ENCODE peak calls at places on chromosome 13, in seven cellular contexts. O is NCI-H1436, W is EH, J is foreskin keratinocyte, K is fibroblast of mammary gland, N is spleen, Q is NCI-H510A treated with DMSO at 0.1 percent for 48 hours. U is an unnamed sample.

GRCh38 chr13:109784590-109785140 is 1.7 kb downstream of the IRS2 start:
- DNase-seq in O (peak), N (peak), Q (peak), K (peak), W (peak), J (no peak), U (no peak)

GRCh38 chr13:38868870-38869269 is 121.8 kb downstream of the STOML3 start:
- DNase-seq in W (no peak), O (no peak), J (no peak), K (no peak), Q (no peak), N (no peak), U (no peak)

GRCh38 chr13:20546559-20546958 is 20.4 kb upstream of the IFT88 start:
- DNase-seq in N (no peak), J (no peak), W (no peak), K (no peak), O (no peak), Q (no peak), U (no peak)

GRCh38 chr13:20702945-20703784 is at the start of gene IL17D:
- DNase-seq in J (no peak), Q (no peak), N (peak), K (no peak), O (no peak), W (peak), U (no peak)

GRCh38 chr13:40109324-40109958 is 454.0 kb downstream of the COG6 start:
- DNase-seq in Q (no peak), J (peak), W (peak), O (no peak), K (peak), N (no peak), U (no peak)

GRCh38 chr13:31101511-31102170 is 60.1 kb downstream of the HSPH1 start:
- DNase-seq in K (no peak), O (no peak), Q (no peak), W (peak), N (no peak), J (no peak), U (no peak)

GRCh38 chr13:33723365-33723764 is 94.6 kb upstream of the RFC3 start:
- DNase-seq in N (no peak), W (no peak), Q (no peak), O (no peak), J (no peak), K (peak), U (no peak)

GRCh38 chr13:45823583-45823982 is 28.0 kb downstream of the SIAH3 start:
- DNase-seq in W (no peak), J (no peak), N (no peak), K (no peak), Q (no peak), O (no peak), U (no peak)

GRCh38 chr13:81058916-81059290 is 718.0 kb upstream of the SPRY2 start:
- DNase-seq in N (no peak), K (peak), Q (no peak), J (peak), O (no peak), W (no peak), U (no peak)

GRCh38 chr13:97976551-97977375 is 23.3 kb downstream of the IPO5 start:
- DNase-seq in N (peak), O (peak), K (no peak), J (no peak), Q (no peak), W (peak), U (no peak)

GRCh38 chr13:79483302-79483701 is 2.3 kb downstream of the NDFIP2 start:
- DNase-seq in J (no peak), O (no peak), W (peak), K (peak), Q (no peak), N (no peak), U (no peak)

GRCh38 chr13:29165216-29165615 is 345.1 kb downstream of the MTUS2 start:
- DNase-seq in J (no peak), N (no peak), Q (no peak), K (no peak), W (no peak), O (no peak), U (no peak)

GRCh38 chr13:46721054-46721453 is 75.9 kb downstream of the ESD start:
- DNase-seq in J (no peak), W (peak), Q (peak), O (peak), N (no peak), K (peak), U (no peak)

GRCh38 chr13:84574851-84575250 is 692.6 kb upstream of the SLITRK1 start:
- DNase-seq in K (peak), N (no peak), J (no peak), O (no peak), Q (peak), W (peak), U (no peak)

GRCh38 chr13:85373322-85373721 is 425.9 kb downstream of the SLITRK6 start:
- DNase-seq in O (no peak), W (no peak), Q (no peak), J (no peak), N (no peak), K (no peak), U (peak)

GRCh38 chr13:51361111-51361510 is 21.6 kb downstream of the SERPINE3 start:
- DNase-seq in W (peak), K (no peak), J (no peak), Q (no peak), N (no peak), O (no peak), U (no peak)

GRCh38 chr13:30936920-30937319 is 4.5 kb downstream of the TEX26 start:
- DNase-seq in K (no peak), Q (no peak), N (no peak), J (no peak), O (no peak), W (no peak), U (no peak)

GRCh38 chr13:110107568-110108347 is 199.2 kb downstream of the COL4A1 start:
- DNase-seq in N (no peak), Q (no peak), J (no peak), W (no peak), O (no peak), K (no peak), U (no peak)

GRCh38 chr13:44918323-44919102 is 70.8 kb downstream of the NUFIP1 start:
- DNase-seq in W (peak), K (peak), J (no peak), O (peak), Q (peak), N (peak), U (no peak)

GRCh38 chr13:98157609-98158008 is 14.7 kb downstream of the FARP1 start:
- DNase-seq in W (no peak), N (no peak), K (no peak), O (no peak), J (no peak), Q (no peak), U (no peak)

GRCh38 chr13:91058066-91058465 is 289.4 kb upstream of the MIR17HG start:
- DNase-seq in O (no peak), J (peak), N (no peak), K (no peak), W (no peak), Q (no peak), U (no peak)

GRCh38 chr13:95494082-95494681 is 58.3 kb upstream of the CLDN10 start:
- DNase-seq in O (no peak), J (no peak), Q (peak), W (peak), K (peak), N (no peak), U (peak)

GRCh38 chr13:37446503-37446902 is 152.1 kb downstream of the POSTN start:
- DNase-seq in J (peak), K (peak), Q (no peak), N (no peak), O (no peak), W (peak), U (no peak)

GRCh38 chr13:25192936-25193335 is 20.8 kb upstream of the AMER2 start:
- DNase-seq in W (no peak), J (no peak), N (no peak), Q (no peak), K (no peak), O (no peak), U (no peak)

GRCh38 chr13:30739646-30740642 is 4.6 kb downstream of the ALOX5AP start:
- DNase-seq in Q (no peak), W (peak), K (peak), N (no peak), O (no peak), J (peak), U (no peak)

GRCh38 chr13:31046711-31047279 is 114.3 kb downstream of the TEX26 start:
- DNase-seq in W (peak), J (no peak), Q (peak), N (no peak), K (peak), O (peak), U (no peak)

GRCh38 chr13:52010890-52011689 is at the start of gene ATP7B:
- DNase-seq in O (no peak), K (no peak), N (peak), J (no peak), Q (peak), W (peak), U (no peak)

GRCh38 chr13:78958019-78958418 is 299.1 kb upstream of the OBI1 start:
- DNase-seq in K (no peak), N (no peak), J (no peak), O (no peak), W (no peak), Q (no peak), U (no peak)

GRCh38 chr13:102117175-102117830 is 284.5 kb downstream of the FGF14 start:
- DNase-seq in Q (no peak), K (no peak), N (no peak), J (peak), O (peak), W (no peak), U (no peak)

GRCh38 chr13:54657588-54657987 is 1629.0 kb downstream of the OLFM4 start:
- DNase-seq in K (no peak), W (no peak), N (no peak), Q (no peak), O (no peak), J (no peak), U (no peak)

GRCh38 chr13:27194895-27195764 is 23.5 kb upstream of the USP12 start:
- DNase-seq in Q (no peak), J (peak), O (no peak), N (no peak), K (peak), W (peak), U (no peak)

GRCh38 chr13:56216221-56216620 is 924.5 kb upstream of the PRR20A start:
- DNase-seq in N (no peak), O (no peak), W (no peak), Q (no peak), J (no peak), K (no peak), U (no peak)

GRCh38 chr13:109209526-109209925 is 576.9 kb downstream of the IRS2 start:
- DNase-seq in W (no peak), K (no peak), Q (peak), J (no peak), O (no peak), N (no peak), U (no peak)

GRCh38 chr13:43676320-43676719 is 110.5 kb downstream of the ENOX1 start:
- DNase-seq in O (no peak), W (no peak), J (no peak), K (peak), Q (no peak), N (no peak), U (no peak)

GRCh38 chr13:99398916-99399622 is 91.9 kb upstream of the GPR183 start:
- DNase-seq in N (no peak), J (no peak), O (no peak), K (no peak), W (no peak), Q (no peak), U (no peak)

GRCh38 chr13:90956036-90956435 is 391.5 kb upstream of the MIR17HG start:
- DNase-seq in J (no peak), K (no peak), Q (no peak), W (no peak), N (no peak), O (no peak), U (no peak)